ENCODE peak calls at places on chromosomes 12 and 14, in six cellular contexts. O is stimulated activated CD8-positive, alpha-beta memory T cell treated with anti-CD3 and anti-CD28 coated beads, Interleukin-15, amount 100 ng/mL, for 24 hours; V is NCI-H510A; L is amniotic epithelial cell; B is lower leg skin; F is iPS-NIHi11. X is an unnamed sample.

GRCh38 chr12:96132819-96133218 is 61.4 kb upstream of the ELK3 start:
- DNase-seq in O (no peak), V (no peak), L (no peak), B (no peak), F (no peak), X (no peak)

GRCh38 chr14:101315802-101316296 is 245.4 kb upstream of the DIO3 start:
- DNase-seq in O (no peak), V (no peak), L (no peak), B (no peak), F (no peak), X (no peak)

GRCh38 chr14:68391292-68392014 is 401.4 kb downstream of the ZFP36L1 start:
- DNase-seq in O (no peak), V (no peak), L (no peak), B (no peak), F (no peak), X (no peak)

GRCh38 chr14:53792909-53793308 is 163.7 kb downstream of the BMP4 start:
- DNase-seq in O (no peak), V (no peak), L (no peak), B (no peak), F (no peak), X (no peak)

GRCh38 chr12:67107235-67107634 is 161.9 kb upstream of the CAND1 start:
- DNase-seq in O (no peak), V (no peak), L (no peak), B (no peak), F (no peak), X (no peak)

GRCh38 chr14:47009615-47010014 is 358.0 kb upstream of the RPL10L start:
- DNase-seq in O (no peak), V (no peak), L (no peak), B (no peak), F (no peak), X (no peak)

GRCh38 chr12:546920-547845 is 87.4 kb downstream of the B4GALNT3 start:
- DNase-seq in O (peak; percentile 67), V (no peak), L (peak; percentile 17), B (no peak), F (peak; percentile 94), X (peak; percentile 15)

GRCh38 chr14:39023939-39024871 is 78.8 kb downstream of the SEC23A start:
- DNase-seq in O (no peak), V (no peak), L (no peak), B (no peak), F (no peak), X (no peak)

GRCh38 chr12:121001841-121002483 is 14.3 kb downstream of the C12orf43 start:
- DNase-seq in O (no peak), V (no peak), L (no peak), B (no peak), F (no peak), X (no peak)

GRCh38 chr12:6426882-6427671 is 17.7 kb upstream of the CD27 start:
- DNase-seq in O (peak; percentile 66), V (no peak), L (no peak), B (no peak), F (no peak), X (no peak)

GRCh38 chr12:66776974-66777373 is 98.1 kb upstream of the GRIP1 start:
- DNase-seq in O (no peak), V (no peak), L (no peak), B (no peak), F (no peak), X (no peak)

GRCh38 chr12:53706080-53706479 is 21.2 kb downstream of the CALCOCO1 start:
- DNase-seq in O (no peak), V (no peak), L (no peak), B (no peak), F (no peak), X (no peak)

GRCh38 chr14:63164108-63164683 is 40.0 kb upstream of the RHOJ start:
- DNase-seq in O (no peak), V (no peak), L (peak; percentile 13), B (no peak), F (no peak), X (no peak)

GRCh38 chr14:100402631-100403030 is 79.5 kb downstream of the SLC25A47 start:
- DNase-seq in O (no peak), V (no peak), L (no peak), B (no peak), F (no peak), X (no peak)

GRCh38 chr12:91892081-91892855 is 253.4 kb downstream of the BTG1 start:
- DNase-seq in O (no peak), V (no peak), L (no peak), B (no peak), F (no peak), X (no peak)

GRCh38 chr12:52221912-52222457 is 11.1 kb upstream of the KRT7 start:
- DNase-seq in O (peak; percentile 56), V (no peak), L (peak; percentile 28), B (peak; percentile 70), F (peak; percentile 65), X (no peak)

GRCh38 chr12:119989619-119990381 is 764 bp downstream of the BICDL1 start:
- DNase-seq in O (no peak), V (no peak), L (peak; percentile 52), B (peak; percentile 44), F (peak; percentile 92), X (no peak)

GRCh38 chr12:128571906-128572305 is 251.9 kb downstream of the SLC15A4 start:
- DNase-seq in O (no peak), V (no peak), L (no peak), B (no peak), F (no peak), X (no peak)

GRCh38 chr14:56117765-56118610 is at the start of gene PELI2:
- DNase-seq in O (peak; percentile 37), V (peak; percentile 54), L (peak; percentile 53), B (peak; percentile 66), F (peak; percentile 74), X (peak; percentile 44)

GRCh38 chr14:53149656-53150319 is 3.3 kb downstream of the DDHD1 start:
- DNase-seq in O (no peak), V (no peak), L (no peak), B (no peak), F (no peak), X (no peak)

GRCh38 chr12:1022032-1022970 is 31.3 kb downstream of the ERC1 start:
- DNase-seq in O (no peak), V (no peak), L (peak; percentile 60), B (no peak), F (no peak), X (no peak)

GRCh38 chr12:12216349-12217017 is 50.4 kb downstream of the LRP6 start:
- DNase-seq in O (no peak), V (no peak), L (no peak), B (no peak), F (no peak), X (no peak)

GRCh38 chr14:99807413-99808132 is 14.4 kb downstream of the EML1 start:
- DNase-seq in O (no peak), V (no peak), L (peak; percentile 66), B (no peak), F (peak; percentile 50), X (no peak)

GRCh38 chr12:91105807-91106206 is 5.5 kb downstream of the LUM start:
- DNase-seq in O (no peak), V (no peak), L (peak; percentile 50), B (no peak), F (no peak), X (no peak)

GRCh38 chr12:92905811-92906554 is 23.1 kb downstream of the EEA1 start:
- DNase-seq in O (no peak), V (no peak), L (no peak), B (no peak), F (no peak), X (no peak)

GRCh38 chr12:120159509-120160237 is 34.8 kb downstream of the GCN1 start:
- DNase-seq in O (no peak), V (no peak), L (no peak), B (no peak), F (no peak), X (no peak)

GRCh38 chr12:14942532-14942931 is 4.2 kb upstream of the ERP27 start:
- DNase-seq in O (no peak), V (no peak), L (no peak), B (no peak), F (no peak), X (no peak)

GRCh38 chr12:57632898-57633825 is at the start of gene B4GALNT1:
- DNase-seq in O (peak; percentile 43), V (peak; percentile 77), L (peak; percentile 28), B (no peak), F (peak; percentile 91), X (peak; percentile 28)

GRCh38 chr12:101891462-101891971 is 14.1 kb downstream of the DRAM1 start:
- DNase-seq in O (no peak), V (no peak), L (peak; percentile 89), B (peak; percentile 40), F (no peak), X (no peak)

GRCh38 chr12:24020391-24021163 is 71.1 kb upstream of the SOX5 start:
- DNase-seq in O (no peak), V (no peak), L (no peak), B (no peak), F (no peak), X (no peak)